ENCODE peak calls at places on chromosomes 3 and 15, in eight cellular contexts. R, D, J, E, N, Z, X and H are unnamed samples.

GRCh38 chr3:69178838-69179739 is 56.7 kb upstream of the LMOD3 start:
- DNase-seq in R (no peak), J (no peak), D (no peak), Z (no peak), N (peak), X (no peak), E (no peak), H (no peak)

GRCh38 chr3:134600166-134600670 is 50.6 kb downstream of the KY start:
- DNase-seq in D (no peak), N (no peak), E (no peak), J (peak), Z (no peak), X (no peak), R (no peak), H (no peak)

GRCh38 chr3:115423170-115423569 is 200.1 kb upstream of the GAP43 start:
- DNase-seq in J (peak), Z (no peak), D (no peak), X (no peak), R (no peak), N (no peak), E (no peak), H (no peak)

GRCh38 chr3:174538116-174538515 is 321.0 kb upstream of the NAALADL2 start:
- DNase-seq in D (no peak), E (no peak), R (no peak), J (no peak), X (no peak), N (no peak), Z (no peak), H (no peak)

GRCh38 chr3:156497326-156497725 is 57.6 kb downstream of the SSR3 start:
- DNase-seq in D (no peak), X (no peak), N (no peak), E (no peak), Z (no peak), R (no peak), J (no peak), H (no peak)

GRCh38 chr15:56484284-56484683 is 19.3 kb upstream of the MNS1 start:
- DNase-seq in R (no peak), J (no peak), D (no peak), Z (no peak), X (no peak), E (no peak), N (no peak), H (no peak)

GRCh38 chr3:84959470-84960380 is 936 bp downstream of the CADM2 start:
- DNase-seq in Z (no peak), R (no peak), N (no peak), J (no peak), E (no peak), X (no peak), D (no peak), H (peak)

GRCh38 chr3:39812537-39812936 is 3.1 kb downstream of the MYRIP start:
- DNase-seq in X (no peak), Z (no peak), N (no peak), E (no peak), J (no peak), D (no peak), R (no peak), H (no peak)

GRCh38 chr3:12194669-12195161 is 36.0 kb upstream of the TIMP4 start:
- DNase-seq in D (peak), E (no peak), N (peak), Z (no peak), X (no peak), J (peak), R (peak), H (no peak)

GRCh38 chr3:10419637-10420232 is 85.7 kb downstream of the ATP2B2 start:
- DNase-seq in X (peak), J (peak), D (no peak), N (no peak), R (peak), E (no peak), Z (no peak), H (no peak)

GRCh38 chr15:95559875-95560394 is 770.6 kb upstream of the NR2F2 start:
- DNase-seq in J (peak), E (no peak), Z (no peak), R (peak), D (peak), N (peak), X (no peak), H (no peak)

GRCh38 chr15:92023971-92024370 is 170.5 kb downstream of the SLCO3A1 start:
- DNase-seq in J (peak), X (no peak), N (no peak), R (no peak), E (no peak), Z (no peak), D (no peak), H (no peak)

DNA sequence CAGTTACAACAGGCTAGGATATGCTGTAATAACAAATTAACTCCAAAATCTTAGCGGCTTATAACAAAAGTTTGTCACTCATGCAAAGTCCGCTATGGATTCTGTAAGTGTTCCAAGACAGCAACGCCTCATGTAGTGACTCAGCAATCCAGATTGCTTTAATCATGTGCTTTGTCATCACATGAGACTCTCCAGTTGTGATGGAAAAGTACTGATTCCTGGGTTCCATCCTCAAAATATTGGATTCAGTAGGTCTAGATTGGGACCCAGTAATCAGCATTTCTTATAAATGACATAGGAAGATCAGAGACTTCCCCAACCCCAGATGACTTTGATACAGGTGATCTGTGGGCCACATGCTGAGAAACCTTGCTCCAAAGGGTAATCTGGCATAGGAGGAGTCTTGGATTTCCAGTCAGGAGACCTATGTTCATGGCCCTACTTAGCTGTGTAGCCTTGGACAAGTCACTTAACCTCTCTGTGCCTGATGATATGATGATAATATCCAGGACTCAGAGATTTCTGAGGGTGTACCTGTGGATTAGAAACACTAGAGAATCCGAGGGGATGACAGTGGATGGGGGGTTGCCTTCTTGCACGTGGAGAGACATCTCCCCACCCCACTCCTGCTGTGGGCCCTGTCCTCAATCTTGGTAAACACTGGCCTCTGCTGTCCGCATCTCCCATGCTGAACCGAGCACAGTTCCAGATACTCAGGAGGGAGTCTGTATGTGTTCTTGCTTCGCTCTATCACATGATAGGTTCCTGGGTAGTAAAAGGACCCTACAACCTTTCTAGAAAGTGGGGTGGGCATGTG is 65.5 kb downstream of the CORO2B start:
- DNase-seq in R (no peak), J (peak), D (peak), E (no peak), N (no peak), Z (no peak), X (no peak), H (no peak)
- TF ChIP-seq CTCF in R (no peak), J (no peak), D (no peak), E (no peak), N (no peak), Z (no peak), X (no peak), H (no peak)

GRCh38 chr3:51970606-51971300 is 3.1 kb downstream of the ABHD14B start:
- DNase-seq in Z (no peak), X (no peak), N (no peak), R (no peak), D (no peak), E (no peak), J (no peak), H (peak)
- H3K27ac ChIP-seq in Z (no peak), X (no peak), N (no peak), R (peak), D (peak), E (no peak), J (no peak), H (no peak)

DNA sequence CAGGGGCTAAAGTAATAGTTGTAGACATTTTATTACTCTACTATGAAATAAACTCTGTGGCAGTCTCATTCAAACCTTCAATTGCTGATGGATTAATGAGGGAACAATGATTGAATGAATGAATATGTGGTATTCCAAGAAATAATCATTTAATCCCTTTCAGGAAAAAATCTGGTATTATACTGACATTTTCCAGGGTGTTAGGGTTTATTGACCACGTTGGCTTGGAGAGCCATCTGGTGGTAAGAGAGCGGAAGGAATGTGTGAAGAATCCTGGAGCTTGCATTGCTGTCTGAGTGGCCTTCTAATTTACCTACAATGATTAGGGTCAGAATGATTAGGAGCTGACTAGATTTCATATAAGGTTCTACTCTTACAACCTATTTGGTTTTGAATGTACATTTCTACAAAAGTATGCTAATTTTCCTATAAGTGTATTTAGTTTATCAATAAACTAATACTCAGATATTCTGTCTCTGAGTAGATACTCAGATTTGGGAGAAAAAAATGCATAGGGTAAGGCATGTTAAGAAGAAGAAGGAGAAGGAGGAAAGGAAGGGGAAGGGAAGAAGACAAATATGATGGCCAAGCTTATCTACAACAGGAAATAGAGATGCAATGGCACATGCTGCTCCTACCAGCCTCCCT is 249.9 kb downstream of the ROBO1 start:
- DNase-seq in N (peak), X (no peak), Z (no peak), R (no peak), D (no peak), J (peak), E (no peak), H (no peak)
- TF ChIP-seq CTCF in N (peak), X (peak), Z (peak), R (peak), D (peak), J (peak), E (no peak), H (peak)

GRCh38 chr3:143849854-143850549 is 1.7 kb upstream of the SLC9A9 start:
- DNase-seq in N (no peak), J (peak), R (peak), E (no peak), X (no peak), Z (no peak), D (no peak), H (no peak)
- H3K27ac ChIP-seq in N (no peak), J (no peak), R (peak), E (peak), X (peak), Z (no peak), D (no peak), H (no peak)

DNA sequence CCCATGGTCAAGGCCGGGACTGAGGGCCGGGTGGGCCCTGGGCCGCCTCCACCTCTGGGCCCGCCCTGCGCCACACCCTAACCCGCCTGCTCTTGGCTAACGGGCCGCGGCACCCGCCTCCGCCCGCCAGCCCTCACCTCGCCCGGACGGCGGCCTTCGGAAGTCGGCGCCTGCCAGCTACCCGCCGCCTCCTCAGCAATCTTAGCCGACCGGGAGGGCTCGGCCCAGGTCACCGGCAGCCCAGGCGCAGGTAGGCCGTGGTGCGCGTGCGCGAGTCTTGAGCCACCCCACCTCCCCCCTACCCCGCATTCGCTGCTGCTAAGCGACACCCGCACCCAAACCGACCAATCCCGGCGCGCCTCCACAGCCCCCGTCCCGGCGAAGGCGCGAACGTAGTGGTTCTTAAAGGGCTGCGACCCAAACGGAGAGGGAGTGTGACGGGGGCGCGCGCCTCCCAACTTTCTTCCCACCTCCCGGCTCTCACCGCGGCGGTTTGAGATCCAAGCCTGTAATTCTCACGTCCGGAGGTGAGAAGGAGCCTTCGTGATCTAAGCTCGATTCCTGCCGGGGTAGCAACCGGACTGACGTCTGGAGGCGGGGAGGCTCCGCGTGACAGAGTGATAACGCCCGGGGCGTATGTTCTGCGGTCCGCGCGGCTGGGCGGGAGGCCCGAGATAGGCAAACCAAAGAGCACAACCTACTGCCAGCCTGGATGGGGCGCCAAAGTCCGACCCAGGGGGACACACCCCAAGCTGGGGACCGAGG is at the start of gene SEC22C:
- DNase-seq in D (peak), R (peak), Z (peak), E (peak), J (peak), N (peak), X (peak), H (peak)
- TF ChIP-seq CTCF in D (no peak), R (peak), Z (peak), E (no peak), J (no peak), N (no peak), X (peak), H (peak)

GRCh38 chr15:51841401-51842040 is 12.1 kb downstream of the TMOD3 start:
- DNase-seq in R (no peak), Z (no peak), E (no peak), X (no peak), D (no peak), J (no peak), N (no peak), H (no peak)

GRCh38 chr15:51842852-51843737 is 13.6 kb downstream of the TMOD3 start:
- DNase-seq in D (peak), Z (no peak), J (no peak), X (no peak), R (peak), N (peak), E (no peak), H (no peak)

GRCh38 chr15:51844747-51845426 is 15.4 kb downstream of the TMOD3 start:
- DNase-seq in X (no peak), D (no peak), Z (no peak), E (no peak), J (no peak), N (peak), R (no peak), H (no peak)

GRCh38 chr15:51846066-51846462 is 16.6 kb downstream of the TMOD3 start:
- DNase-seq in Z (no peak), N (no peak), J (no peak), D (no peak), X (no peak), R (no peak), E (no peak), H (no peak)

GRCh38 chr15:51842265-51842664 is 12.8 kb downstream of the TMOD3 start:
- DNase-seq in R (no peak), D (no peak), E (no peak), X (no peak), J (no peak), N (no peak), Z (no peak), H (no peak)
- H3K27ac ChIP-seq in R (no peak), D (peak), E (peak), X (no peak), J (no peak), N (peak), Z (peak), H (no peak)

GRCh38 chr3:186247821-186248814 is 113.9 kb downstream of the DGKG start:
- DNase-seq in R (no peak), Z (no peak), J (no peak), N (no peak), D (no peak), X (no peak), E (no peak), H (no peak)

GRCh38 chr3:186236357-186237020 is 125.5 kb downstream of the DGKG start:
- DNase-seq in N (no peak), R (no peak), X (no peak), E (no peak), D (no peak), J (no peak), Z (no peak), H (no peak)

GRCh38 chr3:186239321-186239720 is 122.7 kb downstream of the DGKG start:
- DNase-seq in J (peak), Z (no peak), E (no peak), X (no peak), D (no peak), R (no peak), N (no peak), H (no peak)

GRCh38 chr3:186237915-186238314 is 124.1 kb downstream of the DGKG start:
- DNase-seq in N (no peak), R (no peak), E (no peak), D (no peak), Z (no peak), J (no peak), X (no peak), H (no peak)

GRCh38 chr3:186241910-186242821 is 119.9 kb downstream of the DGKG start:
- DNase-seq in R (peak), D (peak), J (peak), X (peak), N (peak), Z (peak), E (no peak), H (peak)
- TF ChIP-seq CTCF in R (no peak), D (peak), J (peak), X (peak), N (peak), Z (peak), E (no peak), H (peak)

GRCh38 chr3:194687638-194688206 is 2.0 kb downstream of the FAM43A start:
- DNase-seq in N (peak), D (no peak), R (no peak), X (peak), J (peak), Z (peak), E (no peak), H (peak)
- H3K27ac ChIP-seq in N (peak), D (no peak), R (peak), X (peak), J (no peak), Z (peak), E (peak), H (peak)